ENCODE peak calls at places on chromosomes 6 and 20, in five cellular contexts. X is astrocyte of the cerebellum, B is adrenal gland, W is dorsolateral prefrontal cortex, M is choroid plexus epithelial cell. S is an unnamed sample.

GRCh38 chr6:108211676-108212075 is 45.9 kb downstream of the NR2E1 start:
- DNase-seq in X (no peak), B (no peak), M (no peak), W (no peak), S (no peak)

GRCh38 chr20:59120491-59120890 is 43.1 kb upstream of the ZNF831 start:
- DNase-seq in B (no peak), M (no peak), W (no peak), X (no peak), S (no peak)

GRCh38 chr6:2725999-2726567 is 24.6 kb downstream of the MYLK4 start:
- DNase-seq in M (peak; percentile 85), B (no peak), X (peak; percentile 45), W (no peak), S (no peak)

GRCh38 chr6:150142657-150143501 is at the start of gene PPP1R14C:
- DNase-seq in M (no peak), X (no peak), W (peak; percentile 79), B (no peak), S (no peak)

GRCh38 chr6:87151786-87152527 is 3.4 kb upstream of the ZNF292 start:
- DNase-seq in B (peak; percentile 66), W (peak; percentile 84), X (no peak), M (peak; percentile 67), S (no peak)

GRCh38 chr6:112087136-112087908 is at the start of the genes FAM229B and TUBE1:
- DNase-seq in X (peak; percentile 89), W (peak; percentile 96), M (peak; percentile 99), B (peak; percentile 96), S (peak; percentile 36)

GRCh38 chr6:128803911-128804310 is 79.0 kb upstream of the LAMA2 start:
- DNase-seq in W (no peak), B (no peak), M (peak; percentile 72), X (peak; percentile 45), S (no peak)

GRCh38 chr6:3820563-3820962 is 28.6 kb upstream of the FAM50B start:
- DNase-seq in M (no peak), B (no peak), X (peak; percentile 20), W (no peak), S (no peak)

GRCh38 chr20:20224806-20225205 is 143.1 kb upstream of the INSM1 start:
- DNase-seq in B (no peak), W (no peak), X (no peak), M (no peak), S (no peak)

GRCh38 chr6:44078795-44079671 is 48.2 kb downstream of the MRPL14 start:
- DNase-seq in B (peak; percentile 77), W (peak; percentile 68), X (peak; percentile 49), M (peak; percentile 76), S (peak; percentile 80)

GRCh38 chr6:104705095-104705707 is 154.5 kb downstream of the HACE1 start:
- DNase-seq in B (peak; percentile 24), W (no peak), X (peak; percentile 63), M (peak; percentile 89), S (no peak)

GRCh38 chr6:100988391-100988999 is 107.4 kb upstream of the ASCC3 start:
- DNase-seq in B (no peak), X (no peak), W (no peak), M (no peak), S (no peak)

GRCh38 chr6:2237001-2237400 is 8.4 kb downstream of the GMDS start:
- DNase-seq in X (peak; percentile 92), W (no peak), B (no peak), M (peak; percentile 83), S (no peak)

DNA sequence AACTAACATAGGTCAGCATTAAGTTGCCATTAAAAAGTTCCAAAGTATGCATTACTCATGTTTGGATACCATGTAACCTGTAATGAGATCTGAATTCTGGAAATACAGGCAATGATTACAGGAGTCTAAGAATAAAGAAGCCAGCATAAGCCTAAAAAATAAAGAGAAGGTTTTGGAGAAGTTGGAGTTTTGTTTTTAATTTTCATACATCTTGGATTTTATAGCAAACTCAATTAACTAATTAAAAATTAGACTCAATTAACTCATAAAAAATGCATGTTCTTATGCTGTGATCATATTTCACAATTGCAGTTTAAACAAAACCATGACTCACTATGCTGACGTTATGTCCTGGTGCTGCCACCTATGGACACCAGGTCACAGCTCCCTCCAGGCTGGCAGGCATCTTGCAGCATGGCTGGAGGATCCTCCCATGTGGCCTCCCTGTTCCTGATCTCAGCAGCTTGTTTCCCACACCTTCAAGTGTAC is 648.8 kb upstream of the AGPAT4 start:
- DNase-seq in W (no peak), B (peak; percentile 69), M (peak; percentile 84), X (no peak), S (no peak)
- TF ChIP-seq CTCF in W (peak; percentile 57), B (peak; percentile 27), M (peak; percentile 60), X (peak; percentile 48), S (peak; percentile 31)

GRCh38 chr20:44537993-44538392 is 16.1 kb upstream of the SERINC3 start:
- DNase-seq in W (no peak), B (no peak), M (peak; percentile 52), X (no peak), S (no peak)
- TF ChIP-seq CTCF in W (peak; percentile 51), B (peak; percentile 33), M (peak; percentile 54), X (peak; percentile 31), S (no peak)

GRCh38 chr20:4592316-4593148 is 129.2 kb upstream of the PRND start:
- DNase-seq in X (no peak), B (no peak), W (no peak), M (peak; percentile 39), S (no peak)
- TF ChIP-seq CTCF in X (peak; percentile 84), B (peak; percentile 54), W (peak; percentile 97), M (peak; percentile 59), S (peak; percentile 80)

GRCh38 chr6:110338820-110339470 is 19.2 kb downstream of the METTL24 start:
- DNase-seq in M (peak; percentile 70), W (no peak), B (no peak), X (no peak), S (no peak)

GRCh38 chr6:110340566-110340965 is 17.6 kb downstream of the METTL24 start:
- DNase-seq in M (no peak), X (no peak), B (no peak), W (no peak), S (no peak)

GRCh38 chr6:110342759-110343158 is 15.4 kb downstream of the METTL24 start:
- DNase-seq in M (no peak), W (no peak), B (no peak), X (no peak), S (no peak)

GRCh38 chr6:110345025-110345424 is 13.1 kb downstream of the METTL24 start:
- DNase-seq in M (no peak), B (no peak), X (no peak), W (no peak), S (no peak)

GRCh38 chr6:110341671-110342304 is 16.4 kb downstream of the METTL24 start:
- DNase-seq in X (no peak), B (no peak), W (no peak), M (peak; percentile 68), S (no peak)
- TF ChIP-seq CTCF in X (peak; percentile 39), B (no peak), W (peak; percentile 28), M (peak; percentile 73), S (peak; percentile 16)

GRCh38 chr20:1473244-1473635 is 6.6 kb upstream of the NSFL1C start:
- DNase-seq in B (no peak), X (no peak), M (no peak), W (no peak), S (no peak)

GRCh38 chr20:1472556-1473243 is 6.1 kb upstream of the NSFL1C start:
- DNase-seq in B (no peak), W (no peak), X (no peak), M (no peak), S (no peak)

GRCh38 chr20:1473821-1474220 is 7.2 kb upstream of the NSFL1C start:
- DNase-seq in W (no peak), X (no peak), B (no peak), M (no peak), S (no peak)

GRCh38 chr20:1474325-1474724 is 7.7 kb upstream of the NSFL1C start:
- DNase-seq in B (no peak), X (no peak), W (no peak), M (no peak), S (no peak)

GRCh38 chr20:1474817-1475603 is 8.4 kb upstream of the NSFL1C start:
- DNase-seq in W (no peak), B (no peak), X (no peak), M (no peak), S (no peak)
- TF ChIP-seq CTCF in W (no peak), B (no peak), X (no peak), M (peak; percentile 15), S (no peak)

GRCh38 chr6:53731906-53732636 is 62.7 kb upstream of the LRRC1 start:
- DNase-seq in X (no peak), W (no peak), B (no peak), M (peak; percentile 35), S (no peak)

GRCh38 chr6:53735896-53736295 is 58.9 kb upstream of the LRRC1 start:
- DNase-seq in X (no peak), M (no peak), B (no peak), W (no peak), S (no peak)

GRCh38 chr6:53730767-53731166 is 64.0 kb upstream of the LRRC1 start:
- DNase-seq in B (no peak), W (no peak), M (no peak), X (no peak), S (no peak)

GRCh38 chr6:53737746-53738145 is 57.1 kb upstream of the LRRC1 start:
- DNase-seq in M (no peak), B (no peak), W (no peak), X (no peak), S (no peak)

GRCh38 chr6:53734473-53735299 is 60.1 kb upstream of the LRRC1 start:
- DNase-seq in B (peak; percentile 32), W (no peak), X (peak; percentile 71), M (peak; percentile 77), S (no peak)
- TF ChIP-seq CTCF in B (peak; percentile 8), W (peak; percentile 9), X (peak; percentile 33), M (peak; percentile 62), S (peak; percentile 35)

GRCh38 chr20:45329497-45330319 is 18.5 kb downstream of the SDC4 start:
- DNase-seq in M (no peak), B (no peak), W (no peak), X (no peak), S (no peak)
- TF ChIP-seq CTCF in M (peak; percentile 22), B (no peak), W (no peak), X (no peak), S (no peak)

GRCh38 chr20:13788167-13788834 is 3.5 kb downstream of the NDUFAF5 start:
- DNase-seq in M (peak; percentile 90), B (peak; percentile 39), W (peak; percentile 50), X (peak; percentile 55), S (no peak)
- TF ChIP-seq CTCF in M (peak; percentile 77), B (peak; percentile 25), W (peak; percentile 44), X (peak; percentile 77), S (peak; percentile 72)

GRCh38 chr6:49565855-49566254 is 15.4 kb downstream of the C6orf141 start:
- DNase-seq in M (peak; percentile 71), X (no peak), B (no peak), W (no peak), S (no peak)

GRCh38 chr6:49565261-49565660 is 14.8 kb downstream of the C6orf141 start:
- DNase-seq in B (no peak), M (no peak), W (no peak), X (no peak), S (no peak)

GRCh38 chr6:49570474-49571079 is 20.1 kb downstream of the C6orf141 start:
- DNase-seq in X (no peak), B (no peak), M (peak; percentile 66), W (no peak), S (no peak)
- TF ChIP-seq CTCF in X (peak; percentile 18), B (no peak), M (peak; percentile 44), W (no peak), S (peak; percentile 8)

S was measured in D721Med.